ENCODE peak calls at places on chromosomes 12 and 14, in five cellular contexts. H, I, V, B and Z are unnamed samples.

GRCh38 chr12:108852674-108853073 is 4.7 kb downstream of the SSH1 start:
- DNase-seq in H (peak; percentile 44), I (peak; percentile 21), V (no peak), B (no peak), Z (no peak)

GRCh38 chr12:1644523-1645438 is 15.8 kb downstream of the WNT5B start:
- DNase-seq in H (peak; percentile 68), I (peak; percentile 89), V (peak; percentile 88), B (no peak), Z (no peak)

GRCh38 chr12:62471734-62472133 is 5.1 kb downstream of the MON2 start:
- DNase-seq in H (no peak), I (no peak), V (no peak), B (no peak), Z (no peak)

GRCh38 chr12:55729592-55730446 is 1.0 kb upstream of the CD63 start:
- DNase-seq in H (peak; percentile 90), I (peak; percentile 57), V (peak; percentile 84), B (peak; percentile 76), Z (peak; percentile 93)

GRCh38 chr14:99626041-99626648 is 18.8 kb upstream of the HHIPL1 start:
- DNase-seq in H (peak; percentile 49), I (no peak), V (no peak), B (no peak), Z (no peak)

GRCh38 chr14:104333903-104334811 is 195.8 kb downstream of the KIF26A start:
- DNase-seq in H (no peak), I (no peak), V (no peak), B (no peak), Z (no peak)

GRCh38 chr12:55659486-55660385 is 23.0 kb downstream of the OR10P1 start:
- DNase-seq in H (peak; percentile 45), I (peak; percentile 28), V (peak; percentile 36), B (no peak), Z (peak; percentile 56)

GRCh38 chr14:77046706-77047105 is 18.2 kb upstream of the IRF2BPL start:
- DNase-seq in H (no peak), I (no peak), V (no peak), B (no peak), Z (peak; percentile 95)

GRCh38 chr12:103996595-103996994 is 30.9 kb downstream of the TDG start:
- DNase-seq in H (no peak), I (no peak), V (no peak), B (no peak), Z (no peak)

GRCh38 chr12:52310622-52311281 is 10.4 kb downstream of the KRT83 start:
- DNase-seq in H (no peak), I (no peak), V (no peak), B (no peak), Z (no peak)

GRCh38 chr12:94141892-94142291 is 6.5 kb upstream of the PLXNC1 start:
- DNase-seq in H (no peak), I (no peak), V (no peak), B (no peak), Z (no peak)

GRCh38 chr14:100096656-100097055 is 31.4 kb downstream of the EVL start:
- DNase-seq in H (peak; percentile 37), I (peak; percentile 65), V (no peak), B (no peak), Z (peak; percentile 40)

GRCh38 chr14:24072881-24073877 is 1.8 kb downstream of the CPNE6 start:
- DNase-seq in H (no peak), I (no peak), V (no peak), B (no peak), Z (no peak)

GRCh38 chr12:32870716-32871115 is 25.9 kb downstream of the PKP2 start:
- DNase-seq in H (no peak), I (no peak), V (no peak), B (no peak), Z (no peak)

GRCh38 chr12:124100572-124101178 is 127.7 kb downstream of the ZNF664 start:
- DNase-seq in H (no peak), I (no peak), V (no peak), B (no peak), Z (no peak)

GRCh38 chr14:59103396-59103795 is 85.1 kb upstream of the DAAM1 start:
- DNase-seq in H (peak; percentile 84), I (peak; percentile 56), V (no peak), B (no peak), Z (no peak)

GRCh38 chr12:93812616-93813015 is 135.4 kb downstream of the CRADD start:
- DNase-seq in H (no peak), I (peak; percentile 57), V (no peak), B (no peak), Z (no peak)

GRCh38 chr14:33931439-33931838 is 19.4 kb downstream of the EGLN3 start:
- DNase-seq in H (no peak), I (no peak), V (no peak), B (no peak), Z (no peak)

GRCh38 chr14:99537399-99537798 is 56.2 kb downstream of the CCNK start:
- DNase-seq in H (peak; percentile 85), I (peak; percentile 78), V (no peak), B (no peak), Z (peak; percentile 74)

GRCh38 chr12:127165567-127166392 is 1101.2 kb upstream of the TMEM132C start:
- DNase-seq in H (peak; percentile 76), I (peak; percentile 71), V (peak; percentile 95), B (no peak), Z (peak; percentile 82)

GRCh38 chr12:26513357-26514043 is 318.1 kb downstream of the SSPN start:
- DNase-seq in H (no peak), I (no peak), V (no peak), B (no peak), Z (no peak)

GRCh38 chr12:2750185-2750584 is 44.6 kb upstream of the FKBP4 start:
- DNase-seq in H (no peak), I (no peak), V (no peak), B (no peak), Z (no peak)

GRCh38 chr12:47097276-47097896 is 17.6 kb upstream of the AMIGO2 start:
- DNase-seq in H (peak; percentile 29), I (peak; percentile 54), V (no peak), B (no peak), Z (peak; percentile 80)

GRCh38 chr12:40168868-40169267 is 55.9 kb upstream of the LRRK2 start:
- DNase-seq in H (no peak), I (no peak), V (no peak), B (no peak), Z (no peak)

GRCh38 chr12:126784328-126784921 is 1482.5 kb upstream of the TMEM132C start:
- DNase-seq in H (peak; percentile 3), I (no peak), V (peak; percentile 32), B (no peak), Z (peak; percentile 81)

GRCh38 chr12:121238604-121239334 is 28.8 kb downstream of the P2RX4 start:
- DNase-seq in H (no peak), I (no peak), V (peak; percentile 54), B (no peak), Z (no peak)

GRCh38 chr14:69937367-69937777 is 58.2 kb downstream of the SMOC1 start:
- DNase-seq in H (no peak), I (no peak), V (no peak), B (no peak), Z (no peak)
- H3K9ac ChIP-seq in H (no peak overlapping the region), I (no peak overlapping the region), V (no peak overlapping the region), B (no peak overlapping the region), Z (no peak overlapping the region)

GRCh38 chr12:117874842-117875434 is 93.9 kb downstream of the KSR2 start:
- DNase-seq in H (peak; percentile 16), I (peak; percentile 58), V (peak; percentile 82), B (no peak), Z (peak; percentile 87)

GRCh38 chr12:117878598-117878997 is 90.2 kb downstream of the KSR2 start:
- DNase-seq in H (no peak), I (no peak), V (no peak), B (no peak), Z (no peak)

GRCh38 chr12:117872521-117873169 is 96.1 kb downstream of the KSR2 start:
- DNase-seq in H (no peak), I (no peak), V (no peak), B (no peak), Z (no peak)

GRCh38 chr12:117876492-117876816 is 92.3 kb downstream of the KSR2 start:
- DNase-seq in H (no peak), I (no peak), V (no peak), B (no peak), Z (no peak)

DNA sequence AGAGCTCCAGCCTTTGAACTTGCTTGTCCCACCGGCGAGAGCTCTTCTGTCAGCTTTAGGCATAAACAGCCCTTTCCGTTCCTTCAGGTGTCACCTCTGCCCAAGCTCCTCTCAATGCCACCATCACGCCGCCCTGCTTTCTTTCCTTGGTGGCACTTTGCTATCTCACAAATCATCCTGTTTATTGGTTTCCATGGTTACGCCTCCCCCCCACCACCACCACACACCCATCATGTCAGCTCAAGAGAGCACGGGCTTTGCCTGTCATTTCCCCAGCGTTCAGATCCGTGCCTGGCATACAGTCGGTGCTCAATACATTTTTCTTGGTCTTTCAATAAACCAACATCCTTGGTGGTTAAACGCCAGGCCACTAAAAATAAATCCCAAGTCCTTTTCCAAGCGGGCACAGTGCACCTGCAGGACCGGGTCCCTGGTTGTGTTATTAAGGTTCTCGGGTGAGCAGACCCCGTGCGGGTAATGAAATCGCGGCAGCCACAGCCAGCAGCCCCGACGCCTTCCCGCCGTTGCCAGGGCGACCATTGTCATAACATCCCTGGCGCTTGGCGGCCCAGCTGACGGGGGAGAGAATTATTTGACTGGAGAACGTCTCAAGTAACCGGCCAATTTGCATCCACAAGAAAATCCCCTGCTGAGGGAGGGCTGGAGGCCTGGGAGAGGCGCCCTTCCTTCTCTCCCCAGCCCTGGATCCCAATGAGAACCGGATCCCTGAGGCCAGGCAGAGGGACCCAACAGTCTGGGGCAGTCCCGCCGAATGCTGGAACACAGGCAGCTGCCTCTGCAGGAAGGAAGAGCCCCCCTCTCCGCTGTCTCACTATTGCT is 92.9 kb downstream of the KSR2 start:
- DNase-seq in H (peak; percentile 39), I (peak; percentile 2), V (peak; percentile 33), B (no peak), Z (no peak)
- H3K9ac ChIP-seq in H (peak overlapping the region; percentile 50), I (no peak overlapping the region), V (no peak overlapping the region), B (no peak overlapping the region), Z (no peak overlapping the region)

GRCh38 chr12:65740506-65740872 is 83.8 kb upstream of the HMGA2 start:
- DNase-seq in H (peak; percentile 23), I (no peak), V (no peak), B (no peak), Z (no peak)

GRCh38 chr12:65739606-65740005 is 84.7 kb upstream of the HMGA2 start:
- DNase-seq in H (no peak), I (no peak), V (no peak), B (no peak), Z (no peak)

GRCh38 chr12:65740873-65741600 is 83.2 kb upstream of the HMGA2 start:
- DNase-seq in H (peak; percentile 54), I (peak; percentile 82), V (peak; percentile 61), B (no peak), Z (peak; percentile 42)

GRCh38 chr12:65741662-65742480 is 82.4 kb upstream of the HMGA2 start:
- DNase-seq in H (peak; percentile 42), I (peak; percentile 48), V (peak; percentile 40), B (no peak), Z (no peak)

GRCh38 chr12:65742481-65742971 is 81.8 kb upstream of the HMGA2 start:
- DNase-seq in H (peak; percentile 24), I (peak; percentile 54), V (no peak), B (no peak), Z (no peak)
- H3K9ac ChIP-seq in H (peak overlapping the region; percentile 95), I (peak overlapping the region; percentile 73), V (peak overlapping the region; percentile 93), B (peak overlapping the region; percentile 80), Z (no peak overlapping the region)

DNA sequence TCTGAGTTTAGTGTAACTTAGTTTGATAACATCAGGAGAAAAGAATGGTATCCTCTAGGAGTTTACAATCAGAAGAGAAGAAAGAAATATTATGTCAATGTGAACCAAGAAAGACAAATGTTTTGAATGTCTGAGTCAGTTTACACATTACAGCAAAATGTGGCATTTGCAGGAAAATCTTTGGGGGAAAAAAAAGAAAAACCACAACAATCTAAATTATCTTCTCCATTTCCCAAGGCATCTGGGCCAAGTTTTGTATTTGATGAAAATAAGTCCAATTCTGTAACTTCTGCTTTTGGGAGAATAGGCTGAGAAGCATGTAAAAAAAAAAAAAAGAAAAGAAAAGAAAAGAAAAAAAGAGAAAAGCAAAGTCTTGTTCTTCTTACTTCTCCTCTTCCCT is 58.8 kb upstream of the FLRT2 start:
- DNase-seq in H (peak; percentile 84), I (peak; percentile 26), V (no peak), B (no peak), Z (no peak)
- H3K9ac ChIP-seq in H (peak overlapping the region; percentile 48), I (no peak overlapping the region), V (peak overlapping the region; percentile 33), B (no peak overlapping the region), Z (no peak overlapping the region)